ENCODE peak calls at places on chromosomes 2 and 18, in four cellular contexts. D, S, O and H are unnamed samples. For H3K9me2, the result is how much of the 10 kb centered on the place peaks cover.

GRCh38 chr2:189613077-189613636 is 32.6 kb upstream of the SLC40A1 start:
- DNase-seq in D (peak), S (no peak), O (no peak), H (no peak)

GRCh38 chr2:75465317-75465998 is 95.3 kb downstream of the EVA1A start:
- DNase-seq in D (peak), S (no peak), O (peak), H (no peak)

GRCh38 chr2:11659866-11660265 is 10.1 kb downstream of the NTSR2 start:
- DNase-seq in D (no peak), S (no peak), O (no peak), H (no peak)

GRCh38 chr2:126907671-126908070 is 9.0 kb downstream of the TEX51 start:
- DNase-seq in D (no peak), S (peak), O (peak), H (no peak)

GRCh38 chr2:23587330-23587729 is 202.4 kb downstream of the KLHL29 start:
- DNase-seq in D (no peak), S (no peak), O (peak), H (no peak)

GRCh38 chr2:70684846-70685622 is 83.0 kb downstream of the ADD2 start:
- DNase-seq in D (no peak), S (no peak), O (no peak), H (no peak)

GRCh38 chr2:186576614-186577013 is 13.2 kb upstream of the ITGAV start:
- DNase-seq in D (no peak), S (no peak), O (no peak), H (no peak)

GRCh38 chr2:174195253-174195652 is 53.1 kb downstream of the OLA1 start:
- DNase-seq in D (no peak), S (no peak), O (no peak), H (no peak)

GRCh38 chr2:239399404-239399999 is 1.3 kb downstream of the HDAC4 start:
- DNase-seq in D (peak), S (no peak), O (peak), H (peak)

GRCh38 chr2:74261204-74261864 is 62.9 kb downstream of the MTHFD2 start:
- DNase-seq in D (peak), S (no peak), O (peak), H (no peak)

GRCh38 chr2:96838345-96839287 is 5.2 kb downstream of the ANKRD23 start:
- DNase-seq in D (no peak), S (no peak), O (no peak), H (no peak)

GRCh38 chr2:38279201-38279600 is 97.9 kb downstream of the ATL2 start:
- DNase-seq in D (no peak), S (peak), O (no peak), H (no peak)

GRCh38 chr18:26981373-26982082 is 116.0 kb upstream of the AQP4 start:
- DNase-seq in D (no peak), S (no peak), O (no peak), H (no peak)

GRCh38 chr2:98552499-98553179 is 55.7 kb downstream of the COA5 start:
- DNase-seq in D (no peak), S (no peak), O (no peak), H (no peak)

GRCh38 chr2:240426797-240427721 is 8.4 kb upstream of the GPC1 start:
- DNase-seq in D (peak), S (no peak), O (no peak), H (peak)

GRCh38 chr18:24875761-24876160 is 415.3 kb downstream of the HRH4 start:
- DNase-seq in D (no peak), S (no peak), O (no peak), H (no peak)

GRCh38 chr2:127565261-127566138 is 30.0 kb downstream of the MYO7B start:
- DNase-seq in D (no peak), S (no peak), O (no peak), H (no peak)

GRCh38 chr2:105866439-105867170 is 121.9 kb downstream of the NCK2 start:
- DNase-seq in D (no peak), S (no peak), O (no peak), H (no peak)

GRCh38 chr2:221570321-221571107 is 1.6 kb downstream of the EPHA4 start:
- DNase-seq in D (peak), S (no peak), O (peak), H (no peak)

GRCh38 chr2:30947686-30948085 is 140.4 kb upstream of the CAPN13 start:
- DNase-seq in D (no peak), S (no peak), O (no peak), H (no peak)

GRCh38 chr18:49613141-49613641 is 51.3 kb downstream of the LIPG start:
- DNase-seq in D (no peak), S (no peak), O (no peak), H (no peak)

GRCh38 chr2:124024491-124025348 is at the start of gene CNTNAP5:
- DNase-seq in D (peak), S (no peak), O (peak), H (no peak)

GRCh38 chr2:139067072-139067471 is 286.9 kb upstream of the NXPH2 start:
- DNase-seq in D (no peak), S (no peak), O (no peak), H (no peak)

GRCh38 chr2:179239194-179239593 is 25.4 kb downstream of the SESTD1 start:
- DNase-seq in D (peak), S (no peak), O (no peak), H (peak)

GRCh38 chr2:236159778-236160170 is 8.4 kb downstream of the GBX2 start:
- DNase-seq in D (no peak), S (no peak), O (no peak), H (no peak)

GRCh38 chr2:130371723-130372054 is 15.8 kb downstream of the PTPN18 start:
- DNase-seq in D (peak), S (no peak), O (no peak), H (no peak)

GRCh38 chr2:239302808-239303557 is 97.8 kb downstream of the HDAC4 start:
- DNase-seq in D (no peak), S (no peak), O (no peak), H (no peak)

GRCh38 chr2:238968616-238969394 is 120.9 kb downstream of the TWIST2 start:
- DNase-seq in D (no peak), S (no peak), O (no peak), H (no peak)

GRCh38 chr2:109718139-109718538 is 76.0 kb upstream of the RGPD5 start:
- DNase-seq in D (no peak), S (no peak), O (no peak), H (no peak)

GRCh38 chr2:25618676-25619075 is 54.7 kb downstream of the DTNB start:
- DNase-seq in D (peak), S (no peak), O (no peak), H (no peak)

GRCh38 chr2:225486226-225486625 is 86.7 kb downstream of the NYAP2 start:
- DNase-seq in D (peak), S (no peak), O (no peak), H (no peak)

GRCh38 chr2:75464348-75464946 is 96.3 kb downstream of the EVA1A start:
- DNase-seq in D (peak), S (peak), O (peak), H (no peak)

GRCh38 chr2:130264046-130264445 is 65.8 kb upstream of the TUBA3E start:
- DNase-seq in D (no peak), S (no peak), O (no peak), H (no peak)

GRCh38 chr2:45649855-45650806 is 1.3 kb upstream of the PRKCE start:
- DNase-seq in D (peak), S (peak), O (peak), H (peak)

GRCh38 chr2:111697560-111697959 is 186.4 kb downstream of the ANAPC1 start:
- DNase-seq in D (no peak), S (no peak), O (no peak), H (no peak)

GRCh38 chr2:111701266-111701665 is 182.7 kb downstream of the ANAPC1 start:
- DNase-seq in D (no peak), S (peak), O (no peak), H (peak)

GRCh38 chr2:111695441-111696007 is 188.5 kb downstream of the ANAPC1 start:
- DNase-seq in D (no peak), S (no peak), O (no peak), H (no peak)

GRCh38 chr2:111698743-111699554 is 185.0 kb downstream of the ANAPC1 start:
- DNase-seq in D (peak), S (peak), O (peak), H (peak)

DNA sequence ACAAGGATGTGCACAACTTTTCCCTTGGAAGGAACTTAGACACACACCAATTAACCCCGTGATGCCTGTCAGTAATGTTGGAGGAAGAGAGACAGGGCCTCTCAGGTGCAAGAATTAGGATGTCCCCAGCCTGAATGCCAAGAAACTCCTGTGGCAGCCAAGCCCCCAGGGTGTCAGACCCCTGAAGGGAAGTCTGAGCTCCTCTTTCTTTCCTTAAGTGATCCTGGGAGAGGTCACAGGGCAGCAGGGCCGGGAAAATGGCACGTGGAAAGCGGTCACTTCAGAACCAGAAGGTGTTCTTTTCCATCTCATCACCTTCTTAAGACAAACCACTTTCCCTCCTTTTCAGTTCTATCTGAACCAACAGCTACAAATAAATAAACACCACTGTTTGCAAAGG is 185.9 kb downstream of the ANAPC1 start:
- DNase-seq in D (no peak), S (no peak), O (no peak), H (no peak)
- H3K27ac ChIP-seq in D (no peak), S (no peak), O (peak), H (no peak)

GRCh38 chr2:7986431-7986830 is 695.4 kb upstream of the ID2 start:
- DNase-seq in D (no peak), S (no peak), O (no peak), H (no peak)

GRCh38 chr2:7989823-7990222 is 692.0 kb upstream of the ID2 start:
- DNase-seq in D (no peak), S (no peak), O (no peak), H (no peak)

GRCh38 chr2:7983912-7984311 is 697.9 kb upstream of the ID2 start:
- DNase-seq in D (no peak), S (no peak), O (no peak), H (no peak)

GRCh38 chr2:7984693-7985353 is 697.0 kb upstream of the ID2 start:
- DNase-seq in D (no peak), S (no peak), O (no peak), H (no peak)

DNA sequence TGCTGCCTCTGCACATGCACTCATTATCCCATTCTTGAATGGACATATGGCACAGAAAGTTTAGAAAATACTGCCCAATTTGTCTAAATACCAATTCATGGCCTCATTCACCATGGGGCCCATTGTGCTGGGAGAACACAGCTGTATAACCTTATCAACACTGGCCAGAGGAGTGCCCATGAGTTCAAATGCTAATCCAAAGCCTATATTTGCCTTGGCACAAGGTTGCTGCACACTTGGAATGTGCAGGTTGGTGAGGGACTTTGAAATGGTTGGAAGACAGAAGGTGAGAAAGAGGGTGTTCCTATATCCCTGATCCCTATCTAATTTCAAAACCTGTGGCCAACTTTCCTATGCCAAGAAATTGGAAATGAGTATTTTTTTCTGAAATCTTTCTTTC is 693.9 kb upstream of the ID2 start:
- DNase-seq in D (no peak), S (no peak), O (no peak), H (no peak)
- H3K9me2 ChIP-seq in D (under half), S (under half), O (under half), H (under half)

GRCh38 chr2:215970425-215970824 is 42.9 kb downstream of the MREG start:
- DNase-seq in D (no peak), S (no peak), O (no peak), H (no peak)

GRCh38 chr2:215973954-215974699 is 39.2 kb downstream of the MREG start:
- DNase-seq in D (peak), S (no peak), O (no peak), H (no peak)

GRCh38 chr2:215971671-215972070 is 41.7 kb downstream of the MREG start:
- DNase-seq in D (no peak), S (no peak), O (no peak), H (no peak)

GRCh38 chr2:215974700-215975429 is 38.5 kb downstream of the MREG start:
- DNase-seq in D (no peak), S (no peak), O (no peak), H (no peak)

DNA sequence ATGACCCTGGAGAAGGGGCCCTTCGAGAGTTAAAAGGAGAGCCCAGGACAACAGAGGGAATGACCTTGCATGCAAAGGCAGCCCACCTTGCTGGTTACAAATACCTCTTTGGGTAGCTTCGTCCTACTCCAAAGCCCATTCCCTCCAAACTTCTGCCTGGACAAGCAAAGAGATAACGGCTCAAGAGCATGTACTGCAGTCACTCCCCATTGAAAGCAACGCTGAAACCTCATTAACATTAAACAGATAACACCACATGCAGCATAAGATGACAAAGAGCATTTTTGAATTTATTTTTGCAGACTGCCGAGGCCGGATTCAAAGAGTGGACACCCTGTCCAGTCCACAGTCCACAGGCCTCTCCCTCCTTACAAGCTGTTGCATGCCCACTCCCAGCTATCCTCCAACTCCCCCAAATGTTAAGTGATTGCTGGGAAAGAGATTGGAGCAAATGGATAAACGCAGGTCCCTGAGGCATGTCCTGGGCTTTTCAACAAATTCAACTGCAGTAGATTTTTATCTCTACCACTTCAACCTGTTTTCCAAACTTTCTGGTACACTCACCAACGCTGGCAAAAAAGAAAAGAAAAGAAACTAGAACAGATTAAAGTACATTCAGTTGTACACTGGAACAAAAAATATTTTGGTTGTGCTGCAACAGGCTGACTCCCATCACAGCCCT is 40.1 kb downstream of the MREG start:
- DNase-seq in D (no peak), S (no peak), O (peak), H (no peak)
- H3K27ac ChIP-seq in D (peak), S (no peak), O (no peak), H (no peak)

GRCh38 chr2:128640166-128640846 is 321.6 kb upstream of the HS6ST1 start:
- DNase-seq in D (no peak), S (no peak), O (no peak), H (no peak)

GRCh38 chr2:128638311-128638710 is 319.6 kb upstream of the HS6ST1 start:
- DNase-seq in D (no peak), S (no peak), O (no peak), H (no peak)

GRCh38 chr2:128640847-128641360 is 322.2 kb upstream of the HS6ST1 start:
- DNase-seq in D (no peak), S (no peak), O (no peak), H (no peak)

GRCh38 chr2:128641421-128642095 is 322.9 kb upstream of the HS6ST1 start:
- DNase-seq in D (no peak), S (no peak), O (no peak), H (no peak)

GRCh38 chr2:128639693-128640092 is 321.0 kb upstream of the HS6ST1 start:
- DNase-seq in D (no peak), S (peak), O (no peak), H (no peak)
- H3K9me2 ChIP-seq in D (under half), S (under half), O (under half), H (under half)

GRCh38 chr2:172373076-172373475 is 54.3 kb upstream of the ITGA6 start:
- DNase-seq in D (no peak), S (no peak), O (no peak), H (no peak)

GRCh38 chr2:172373761-172374160 is 53.6 kb upstream of the ITGA6 start:
- DNase-seq in D (no peak), S (no peak), O (no peak), H (no peak)

GRCh38 chr2:172370821-172371455 is 56.4 kb upstream of the ITGA6 start:
- DNase-seq in D (no peak), S (no peak), O (no peak), H (no peak)

GRCh38 chr2:172374318-172375240 is 52.8 kb upstream of the ITGA6 start:
- DNase-seq in D (no peak), S (no peak), O (no peak), H (no peak)

GRCh38 chr2:172372436-172372835 is 55.0 kb upstream of the ITGA6 start:
- DNase-seq in D (no peak), S (no peak), O (peak), H (no peak)
- H3K27ac ChIP-seq in D (no peak), S (no peak), O (no peak), H (no peak)

GRCh38 chr2:128638741-128639477 is 320.2 kb upstream of the HS6ST1 start:
- DNase-seq in D (no peak), S (no peak), O (peak), H (no peak)
- H3K9me2 ChIP-seq in D (under half), S (under half), O (under half), H (under half)

DNA sequence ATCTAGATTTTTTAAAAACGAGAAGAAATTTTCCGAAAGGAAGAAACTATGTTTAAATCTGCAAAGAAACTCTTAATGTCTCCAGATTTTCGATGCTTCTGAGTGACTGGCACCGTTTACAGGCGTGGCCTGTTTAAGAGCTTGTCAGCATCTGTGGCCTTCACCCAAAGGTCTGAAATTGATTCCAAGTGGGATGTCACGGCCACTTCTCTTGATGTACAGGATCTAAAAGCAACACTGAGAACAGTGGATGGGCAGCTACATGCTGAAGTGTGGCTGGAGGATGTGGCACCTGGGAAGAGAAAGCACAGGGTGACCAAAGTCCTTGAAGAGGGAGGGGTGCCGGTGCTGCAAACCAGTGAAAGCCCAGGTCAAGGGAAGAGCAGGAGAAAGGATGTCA is 28.0 kb downstream of the EMILIN2 start:
- DNase-seq in D (no peak), S (no peak), O (no peak), H (no peak)
- H3K27ac ChIP-seq in D (no peak), S (no peak), O (no peak), H (no peak)

GRCh38 chr2:7988440-7988839 is 693.4 kb upstream of the ID2 start:
- DNase-seq in D (no peak), S (no peak), O (no peak), H (no peak)
- H3K9me2 ChIP-seq in D (under half), S (under half), O (under half), H (under half)

GRCh38 chr2:234733795-234734600 is 217.8 kb upstream of the SH3BP4 start:
- DNase-seq in D (no peak), S (no peak), O (no peak), H (no peak)

GRCh38 chr2:234730066-234730640 is 221.7 kb upstream of the SH3BP4 start:
- DNase-seq in D (no peak), S (no peak), O (no peak), H (no peak)

GRCh38 chr2:234733093-234733489 is 218.7 kb upstream of the SH3BP4 start:
- DNase-seq in D (no peak), S (no peak), O (no peak), H (no peak)

GRCh38 chr2:234732404-234733092 is 219.3 kb upstream of the SH3BP4 start:
- DNase-seq in D (no peak), S (no peak), O (no peak), H (no peak)

GRCh38 chr2:234731236-234731635 is 220.6 kb upstream of the SH3BP4 start:
- DNase-seq in D (no peak), S (no peak), O (no peak), H (no peak)
- H3K27ac ChIP-seq in D (no peak), S (no peak), O (no peak), H (no peak)